ENCODE peak calls at places on chromosomes 7 and 10, in ten cellular contexts. P is PC-9, F is cardiac muscle cell, N is hepatocyte, B is uterus, S is brain microvascular endothelial cell, L is lung, G is left ventricle myocardium inferior, E is adrenal gland, Y is RWPE1. X is an unnamed sample.
A peak's percentile ranks its signal among the peaks of the same experiment; 100 is the strongest.

GRCh38 chr10:31706921-31707571 is 221.6 kb downstream of the ARHGAP12 start:
- DNase-seq in P (no peak), F (no peak), N (peak; percentile 26), B (peak; percentile 59), S (no peak), L (peak; percentile 46), G (peak; percentile 37), E (no peak), Y (no peak), X (no peak)

GRCh38 chr10:13724484-13724883 is 137.7 kb downstream of the PRPF18 start:
- DNase-seq in P (no peak), F (no peak), N (no peak), B (peak; percentile 62), S (no peak), L (no peak), G (peak; percentile 58), E (no peak), Y (no peak), X (peak; percentile 62)

GRCh38 chr10:76191371-76191770 is 759.9 kb downstream of the LRMDA start:
- DNase-seq in P (peak; percentile 43), F (peak; percentile 65), N (no peak), B (no peak), S (no peak), L (no peak), G (no peak), E (no peak), Y (no peak), X (no peak)

GRCh38 chr10:89563861-89564478 is 28.6 kb upstream of the SLC16A12 start:
- DNase-seq in P (peak; percentile 42), F (peak; percentile 68), N (peak; percentile 57), B (no peak), S (peak; percentile 43), L (no peak), G (no peak), E (no peak), Y (peak; percentile 78), X (no peak)

GRCh38 chr7:115952832-115953231 is 77.7 kb downstream of the TFEC start:
- DNase-seq in P (no peak), F (no peak), N (no peak), B (no peak), S (no peak), L (no peak), G (no peak), E (no peak), Y (no peak), X (no peak)

GRCh38 chr10:26881600-26882331 is 21.0 kb upstream of the ABI1 start:
- DNase-seq in P (peak; percentile 53), F (peak; percentile 70), N (peak; percentile 63), B (no peak), S (peak; percentile 20), L (no peak), G (no peak), E (no peak), Y (peak; percentile 63), X (peak; percentile 36)

GRCh38 chr7:26937956-26938623 is 73.7 kb upstream of the SKAP2 start:
- DNase-seq in P (no peak), F (no peak), N (peak; percentile 38), B (no peak), S (no peak), L (no peak), G (no peak), E (no peak), Y (peak; percentile 31), X (no peak)

GRCh38 chr10:93630609-93631320 is 18.4 kb downstream of the PDE6C start:
- DNase-seq in P (no peak), F (no peak), N (no peak), B (no peak), S (no peak), L (peak; percentile 24), G (no peak), E (no peak), Y (no peak), X (no peak)

GRCh38 chr7:134710511-134710853 is 63.8 kb downstream of the BPGM start:
- DNase-seq in P (no peak), F (no peak), N (no peak), B (no peak), S (no peak), L (no peak), G (no peak), E (no peak), Y (no peak), X (no peak)

GRCh38 chr7:157684596-157685429 is 348.0 kb downstream of the DNAJB6 start:
- DNase-seq in P (no peak), F (no peak), N (no peak), B (no peak), S (no peak), L (no peak), G (no peak), E (no peak), Y (no peak), X (no peak)

GRCh38 chr7:21945374-21946227 is at the start of gene CDCA7L:
- DNase-seq in P (peak; percentile 79), F (peak; percentile 88), N (peak; percentile 73), B (peak; percentile 81), S (peak; percentile 54), L (peak; percentile 79), G (peak; percentile 83), E (peak; percentile 33), Y (peak; percentile 96), X (no peak)
- TF ChIP-seq CTCF in P (no peak), F (no peak), N (peak; percentile 4), B (no peak), S (no peak), L (no peak), G (no peak), E (no peak), Y (peak; percentile 0), X (no peak)

DNA sequence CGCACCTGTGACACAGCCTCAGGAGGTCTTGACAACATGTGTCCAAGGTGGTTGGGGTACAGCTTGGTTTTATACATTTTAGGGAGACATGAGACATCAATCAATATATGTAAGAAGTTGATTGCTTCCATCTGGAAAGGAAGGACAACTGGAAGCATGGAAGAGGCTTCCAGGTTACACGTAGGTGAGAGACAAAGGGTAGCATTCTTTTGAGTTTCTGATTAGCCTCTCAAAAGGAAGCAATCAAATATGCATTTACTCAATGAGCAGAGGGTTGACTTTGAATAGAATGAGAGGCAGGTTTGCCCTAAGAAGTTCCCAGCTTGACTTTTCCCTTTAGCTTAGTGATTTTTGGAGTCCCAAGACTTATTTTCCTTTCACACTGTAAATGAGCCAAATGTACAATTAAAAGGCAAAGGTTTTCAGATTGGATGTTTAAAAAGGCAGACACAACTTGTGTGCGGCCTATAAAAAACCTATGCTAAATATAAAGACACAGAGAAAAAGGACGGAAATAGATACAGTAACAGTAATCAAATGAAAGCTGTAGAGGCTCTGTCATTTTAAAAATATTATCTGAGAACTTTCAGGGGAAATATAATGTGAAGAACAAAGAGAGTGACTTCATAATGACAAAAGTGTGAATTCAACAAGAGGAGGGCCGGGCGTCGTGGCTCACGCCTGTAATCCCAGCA is 65.7 kb upstream of the LANCL2 start:
- DNase-seq in P (no peak), F (no peak), N (no peak), B (no peak), S (no peak), L (no peak), G (no peak), E (no peak), Y (no peak), X (no peak)
- H3K27ac ChIP-seq in P (no peak overlapping the region), F (no peak overlapping the region), N (no peak overlapping the region), B (no peak overlapping the region), S (no peak overlapping the region), L (no peak overlapping the region), G (no peak overlapping the region), E (no peak overlapping the region), Y (no peak overlapping the region), X (no peak overlapping the region)

DNA sequence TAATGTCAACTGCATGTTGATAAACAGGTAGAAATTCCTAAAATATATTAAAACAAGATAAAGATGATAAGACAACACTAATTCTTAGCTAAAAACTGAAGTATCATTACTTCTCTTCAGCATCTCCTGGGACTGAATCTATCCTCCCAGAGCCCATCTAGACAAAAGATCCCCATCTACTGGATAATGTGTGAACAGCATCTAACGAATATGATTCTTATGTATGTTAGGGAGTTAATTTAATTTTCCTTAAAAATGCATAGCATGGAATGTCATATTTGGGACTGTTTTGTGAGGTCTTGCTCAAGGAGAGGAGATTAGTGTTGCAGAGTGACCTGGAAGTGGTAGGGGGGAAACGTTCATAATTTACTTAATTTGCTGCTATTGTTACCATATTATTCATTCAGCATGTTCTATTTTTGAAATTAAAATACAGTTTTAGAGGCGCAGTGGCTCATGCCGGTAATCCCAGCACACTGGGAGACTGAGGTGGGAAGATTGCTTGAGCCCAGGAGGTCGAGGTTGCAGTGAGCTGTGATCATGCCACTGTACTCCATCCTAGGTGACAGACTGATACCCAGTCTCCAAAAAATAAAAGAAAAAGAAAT is 305.1 kb upstream of the CSTF2T start:
- DNase-seq in P (no peak), F (peak; percentile 42), N (peak; percentile 66), B (no peak), S (peak; percentile 27), L (no peak), G (no peak), E (no peak), Y (peak; percentile 44), X (peak; percentile 27)
- TF ChIP-seq CTCF in P (peak; percentile 78), F (peak; percentile 71), N (peak; percentile 78), B (no peak), S (peak; percentile 64), L (peak; percentile 1), G (peak; percentile 68), E (peak; percentile 31), Y (peak; percentile 67), X (peak; percentile 78)

GRCh38 chr10:29067628-29068027 is 221.2 kb upstream of the LYZL1 start:
- DNase-seq in P (no peak), F (no peak), N (no peak), B (no peak), S (no peak), L (no peak), G (no peak), E (no peak), Y (no peak), X (no peak)

GRCh38 chr10:29064665-29065064 is 224.2 kb upstream of the LYZL1 start:
- DNase-seq in P (peak; percentile 73), F (no peak), N (no peak), B (no peak), S (no peak), L (no peak), G (no peak), E (no peak), Y (peak; percentile 27), X (no peak)

GRCh38 chr10:29068302-29068701 is 220.6 kb upstream of the LYZL1 start:
- DNase-seq in P (no peak), F (no peak), N (no peak), B (no peak), S (no peak), L (no peak), G (no peak), E (no peak), Y (no peak), X (no peak)

GRCh38 chr10:29068984-29069383 is 219.9 kb upstream of the LYZL1 start:
- DNase-seq in P (no peak), F (no peak), N (no peak), B (no peak), S (no peak), L (no peak), G (no peak), E (no peak), Y (no peak), X (no peak)

DNA sequence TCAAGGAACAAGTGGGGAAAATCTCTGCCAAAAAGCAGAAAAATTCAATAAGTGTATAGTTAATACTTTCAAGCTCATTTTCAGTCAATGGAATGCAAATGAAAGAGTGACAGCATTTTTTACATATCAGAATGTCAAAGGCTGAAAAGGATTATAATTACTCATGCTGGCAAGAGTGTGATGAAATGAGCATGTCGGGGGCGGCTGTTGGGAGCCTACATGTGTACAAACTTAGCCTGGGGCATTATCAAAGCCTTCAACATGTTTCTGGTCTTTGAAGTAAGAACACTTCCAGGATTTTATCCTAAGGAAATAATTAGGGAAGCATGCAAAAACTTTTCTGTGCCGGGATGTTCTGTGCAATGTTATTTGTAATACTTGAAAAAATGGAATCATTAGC is 221.7 kb upstream of the LYZL1 start:
- DNase-seq in P (peak; percentile 59), F (peak; percentile 63), N (no peak), B (no peak), S (peak; percentile 16), L (no peak), G (no peak), E (no peak), Y (peak; percentile 72), X (no peak)
- H3K27ac ChIP-seq in P (no peak overlapping the region), F (peak overlapping the region; percentile 78), N (no peak overlapping the region), B (no peak overlapping the region), S (no peak overlapping the region), L (no peak overlapping the region), G (no peak overlapping the region), E (no peak overlapping the region), Y (no peak overlapping the region), X (no peak overlapping the region)

X was measured in AG04450.